ENCODE peak calls at places on chromosomes 6 and 20, in five cellular contexts. E is prostate gland, N is pancreas, Y is aorta, C is SJSA1. U is an unnamed sample.

GRCh38 chr6:10520468-10520867 is 683 bp upstream of the GCNT2 start:
- DNase-seq in C (peak; percentile 26), E (no peak), N (no peak), Y (no peak), U (no peak)

GRCh38 chr6:2855061-2855519 is 13.4 kb upstream of the SERPINB1 start:
- DNase-seq in C (peak; percentile 76), N (no peak), Y (no peak), E (no peak), U (no peak)

GRCh38 chr6:140058846-140059245 is 684.4 kb upstream of the CITED2 start:
- DNase-seq in N (no peak), E (no peak), Y (no peak), C (no peak), U (no peak)

GRCh38 chr20:47019106-47019824 is 124.6 kb downstream of the EYA2 start:
- DNase-seq in N (no peak), E (peak; percentile 56), Y (no peak), C (no peak), U (no peak)

GRCh38 chr6:138454976-138455706 is 44.2 kb downstream of the NHSL1 start:
- DNase-seq in Y (no peak), E (peak; percentile 52), N (no peak), C (no peak), U (peak; percentile 36)

GRCh38 chr6:148971027-148971927 is 224.4 kb downstream of the UST start:
- DNase-seq in C (peak; percentile 33), E (no peak), Y (no peak), N (no peak), U (no peak)

GRCh38 chr6:158047563-158048323 is 66.1 kb downstream of the SYNJ2 start:
- DNase-seq in E (no peak), Y (no peak), N (no peak), C (no peak), U (no peak)

GRCh38 chr20:14838663-14839650 is 501.5 kb upstream of the FLRT3 start:
- DNase-seq in N (no peak), C (no peak), E (peak; percentile 36), Y (no peak), U (no peak)

GRCh38 chr6:74654296-74654695 is 551.6 kb downstream of the COL12A1 start:
- DNase-seq in Y (no peak), E (no peak), N (no peak), C (no peak), U (no peak)

GRCh38 chr6:165662671-165663282 is at the start of gene PDE10A:
- DNase-seq in N (no peak), E (no peak), Y (peak; percentile 78), C (peak; percentile 49), U (no peak)

GRCh38 chr6:143940011-143940597 is 68.0 kb downstream of the PLAGL1 start:
- DNase-seq in C (peak; percentile 48), Y (no peak), N (peak; percentile 42), E (no peak), U (peak; percentile 59)

GRCh38 chr6:33082702-33083101 is 6.9 kb downstream of the HLA-DPB1 start:
- DNase-seq in N (no peak), E (no peak), C (no peak), Y (no peak), U (peak; percentile 10)

GRCh38 chr20:48629960-48630315 is 197.9 kb downstream of the PREX1 start:
- DNase-seq in N (no peak), E (no peak), C (no peak), Y (no peak), U (no peak)

GRCh38 chr6:13212538-13212937 is 115.8 kb downstream of the TBC1D7 start:
- DNase-seq in E (no peak), Y (no peak), C (no peak), N (no peak), U (no peak)

GRCh38 chr6:143955971-143956370 is 52.1 kb downstream of the PLAGL1 start:
- DNase-seq in C (peak; percentile 69), N (no peak), E (no peak), Y (no peak), U (no peak)

GRCh38 chr6:43172127-43173007 is 1.3 kb downstream of the SRF start:
- DNase-seq in N (peak; percentile 74), Y (peak; percentile 86), C (peak; percentile 38), E (peak; percentile 65), U (peak; percentile 36)

GRCh38 chr6:109892451-109893435 is 85.4 kb upstream of the GPR6 start:
- DNase-seq in Y (no peak), N (no peak), C (no peak), E (peak; percentile 38), U (no peak)

GRCh38 chr6:163830641-163831040 is 416.1 kb downstream of the QKI start:
- DNase-seq in E (no peak), Y (no peak), C (no peak), N (no peak), U (no peak)

GRCh38 chr6:25427549-25427948 is 148.4 kb downstream of the CARMIL1 start:
- DNase-seq in C (no peak), Y (no peak), E (no peak), N (no peak), U (no peak)

GRCh38 chr20:63652192-63652980 is 838 bp downstream of the STMN3 start:
- DNase-seq in C (no peak), Y (peak; percentile 79), E (no peak), N (peak; percentile 65), U (peak; percentile 69)

GRCh38 chr6:44540881-44541280 is 153.4 kb downstream of the CDC5L start:
- DNase-seq in N (no peak), Y (no peak), C (no peak), E (no peak), U (no peak)

GRCh38 chr6:169427856-169428255 is 174.2 kb upstream of the THBS2 start:
- DNase-seq in N (no peak), E (no peak), Y (no peak), C (peak; percentile 57), U (no peak)

GRCh38 chr6:167097770-167098169 is 25.1 kb upstream of the CCR6 start:
- DNase-seq in C (no peak), N (no peak), E (no peak), Y (no peak), U (no peak)

GRCh38 chr20:3250091-3250504 is 11.1 kb upstream of the SLC4A11 start:
- DNase-seq in C (no peak), E (no peak), Y (no peak), N (no peak), U (no peak)

GRCh38 chr6:81969814-81970213 is 217.3 kb upstream of the TENT5A start:
- DNase-seq in C (no peak), Y (no peak), N (no peak), E (no peak), U (no peak)

GRCh38 chr6:96391776-96392175 is 129.8 kb upstream of the UFL1 start:
- DNase-seq in E (no peak), C (no peak), Y (no peak), N (peak; percentile 23), U (peak; percentile 2)

GRCh38 chr6:10779076-10779475 is 31.5 kb downstream of the TMEM14B start:
- DNase-seq in N (no peak), C (no peak), E (no peak), Y (no peak), U (no peak)

GRCh38 chr20:47872341-47872740 is 87.1 kb upstream of the SULF2 start:
- DNase-seq in Y (no peak), E (no peak), C (no peak), N (no peak), U (no peak)

GRCh38 chr20:3973705-3974104 is 41.7 kb downstream of the RNF24 start:
- DNase-seq in Y (no peak), E (no peak), N (no peak), C (no peak), U (no peak)

GRCh38 chr6:151757506-151757955 is 50.0 kb upstream of the ESR1 start:
- DNase-seq in Y (no peak), E (no peak), N (no peak), C (no peak), U (peak; percentile 13)

GRCh38 chr6:2993755-2994317 is 5.9 kb upstream of the NQO2 start:
- DNase-seq in E (no peak), Y (no peak), C (no peak), N (no peak), U (no peak)

GRCh38 chr6:35476004-35476403 is 7.8 kb downstream of the RPL10A start:
- DNase-seq in E (no peak), N (no peak), C (no peak), Y (no peak), U (no peak)
- H3K4me3 ChIP-seq in E (no peak overlapping the region), N (no peak overlapping the region), C (no peak overlapping the region), Y (no peak overlapping the region), U (no peak overlapping the region)

GRCh38 chr6:155335265-155335664 is 21.0 kb upstream of the TFB1M start:
- DNase-seq in Y (no peak), E (no peak), N (no peak), C (no peak), U (no peak)
- H3K9me3 ChIP-seq in Y (no peaks in the 10 kb centered on the region), E (no peaks in the 10 kb centered on the region), N (no peaks in the 10 kb centered on the region), C (no peaks in the 10 kb centered on the region), U (no peaks in the 10 kb centered on the region)

GRCh38 chr6:4906942-4907300 is 96.9 kb downstream of the RPP40 start:
- DNase-seq in Y (no peak), E (no peak), N (no peak), C (no peak), U (no peak)

GRCh38 chr6:4907602-4908001 is 96.2 kb downstream of the RPP40 start:
- DNase-seq in Y (no peak), E (no peak), N (no peak), C (no peak), U (no peak)

GRCh38 chr6:4908062-4908461 is 95.8 kb downstream of the RPP40 start:
- DNase-seq in N (no peak), Y (no peak), E (no peak), C (no peak), U (no peak)

GRCh38 chr6:4905858-4906257 is 98.0 kb downstream of the RPP40 start:
- DNase-seq in N (no peak), C (no peak), E (no peak), Y (no peak), U (no peak)

DNA sequence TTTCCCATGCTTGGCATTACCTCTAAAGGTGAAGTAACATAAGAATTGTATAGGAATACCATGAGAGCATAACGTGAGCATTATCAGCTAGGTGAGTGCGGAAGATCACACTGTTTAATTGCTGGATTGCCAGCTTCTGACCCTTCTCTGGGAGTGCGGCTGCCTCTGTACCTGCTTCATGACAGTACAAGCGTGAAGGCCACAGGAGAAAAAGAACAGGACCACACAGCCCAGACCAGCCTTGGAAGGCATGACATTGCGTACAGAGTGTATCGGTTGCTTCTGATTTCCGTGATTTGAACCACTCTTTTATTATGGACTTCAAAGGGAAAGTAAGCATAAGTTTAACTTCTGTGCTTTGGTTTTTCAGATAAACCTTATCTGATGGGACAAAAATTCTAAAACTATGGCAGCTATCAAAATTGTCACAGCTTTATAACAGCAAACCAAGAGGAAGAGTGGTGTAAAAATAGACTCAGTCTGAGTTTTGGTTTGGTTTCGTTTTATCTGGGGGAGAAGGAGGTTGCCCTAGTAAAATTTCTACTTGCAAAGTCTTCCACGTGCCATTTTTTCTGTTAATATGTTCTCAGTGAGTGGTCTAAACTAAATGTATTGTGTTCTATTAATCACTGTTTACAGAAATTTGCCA is 97.4 kb downstream of the RPP40 start:
- DNase-seq in N (no peak), Y (no peak), C (no peak), E (no peak), U (no peak)
- H3K4me3 ChIP-seq in N (no peak overlapping the region), Y (no peak overlapping the region), C (no peak overlapping the region), E (no peak overlapping the region), U (no peak overlapping the region)

DNA sequence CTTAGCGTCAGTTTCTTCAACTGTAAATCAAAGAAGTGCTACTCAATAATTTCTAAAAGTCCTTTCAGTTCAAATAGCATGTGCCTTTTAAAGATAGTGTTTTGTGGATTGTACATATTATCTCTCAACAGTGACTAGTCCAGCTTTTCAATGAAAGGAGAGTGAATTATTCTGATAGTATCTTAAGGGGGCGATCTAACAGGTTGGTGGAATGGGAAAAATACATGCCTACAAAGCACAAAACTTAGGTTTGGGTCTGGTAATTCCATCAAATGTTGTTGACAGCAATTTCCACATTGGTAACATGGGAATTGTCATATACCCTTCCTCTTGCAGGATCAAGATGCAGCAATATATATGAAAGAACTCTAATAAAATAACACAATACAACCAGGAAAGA is 50.1 kb upstream of the HDGFL1 start:
- DNase-seq in N (no peak), E (no peak), C (no peak), Y (no peak), U (no peak)
- H3K9me3 ChIP-seq in N (no peaks in the 10 kb centered on the region), E (no peaks in the 10 kb centered on the region), C (no peaks in the 10 kb centered on the region), Y (no peaks in the 10 kb centered on the region), U (no peaks in the 10 kb centered on the region)